ENCODE peak calls at places on chromosomes 5 and 9, in nine cellular contexts. M is mammary epithelial cell, W is tibial artery, Z is epithelial cell of esophagus, U is HCT116, V is OCI-LY7, P is WERI-Rb-1, H is mesendoderm, Y is A549. J is an unnamed sample.

GRCh38 chr9:73056245-73056644 is 95.4 kb upstream of the ANXA1 start:
- DNase-seq in H (no peak), Y (no peak), V (no peak), P (no peak), M (no peak), U (no peak), W (no peak), Z (no peak), J (no peak)

GRCh38 chr9:122197334-122197872 is 31.4 kb downstream of the LHX6 start:
- DNase-seq in U (no peak), Z (no peak), V (no peak), P (no peak), M (no peak), W (no peak), Y (no peak), H (no peak), J (no peak)

GRCh38 chr5:80372780-80373179 is 35.1 kb upstream of the ZFYVE16 start:
- DNase-seq in V (no peak), Y (no peak), H (no peak), U (no peak), M (no peak), W (no peak), P (no peak), Z (no peak), J (no peak)

GRCh38 chr5:177005619-177006264 is 837 bp downstream of the UIMC1 start:
- DNase-seq in V (peak; percentile 84), Z (peak; percentile 66), U (peak; percentile 32), W (peak; percentile 57), Y (peak; percentile 71), H (peak; percentile 79), P (peak; percentile 51), M (peak; percentile 66), J (no peak)

GRCh38 chr5:96776606-96777005 is 31.1 kb downstream of the ERAP1 start:
- DNase-seq in M (no peak), W (no peak), V (no peak), P (no peak), H (no peak), Y (no peak), Z (no peak), U (no peak), J (no peak)

GRCh38 chr9:111621895-111622480 is 9.1 kb upstream of the DNAJC25 start:
- DNase-seq in P (peak; percentile 45), Z (peak; percentile 66), H (no peak), U (peak; percentile 39), M (peak; percentile 14), W (no peak), Y (peak; percentile 61), V (peak; percentile 33), J (no peak)

GRCh38 chr9:117266855-117267497 is 147.9 kb downstream of the ASTN2 start:
- DNase-seq in V (no peak), M (no peak), P (no peak), W (no peak), U (no peak), H (no peak), Z (no peak), Y (no peak), J (no peak)

GRCh38 chr5:55483903-55484302 is 50.9 kb downstream of the PLPP1 start:
- DNase-seq in Y (no peak), M (no peak), H (peak; percentile 41), P (no peak), W (no peak), U (no peak), Z (no peak), V (no peak), J (no peak)

GRCh38 chr5:10607666-10608442 is 44.0 kb downstream of the ANKRD33B start:
- DNase-seq in Z (no peak), M (no peak), Y (peak; percentile 63), V (peak; percentile 77), P (peak; percentile 82), W (peak; percentile 85), U (no peak), H (peak; percentile 61), J (no peak)

GRCh38 chr5:115979628-115980041 is 17.4 kb downstream of the LVRN start:
- DNase-seq in Z (no peak), W (no peak), M (no peak), U (no peak), P (no peak), H (no peak), Y (no peak), V (no peak), J (no peak)

GRCh38 chr5:80346055-80346454 is 26.3 kb downstream of the SPZ1 start:
- DNase-seq in V (peak; percentile 52), Y (peak; percentile 46), Z (peak; percentile 58), H (peak; percentile 72), W (no peak), U (peak; percentile 48), P (peak; percentile 59), M (peak; percentile 23), J (peak; percentile 11)

GRCh38 chr5:78530342-78531096 is 118.1 kb downstream of the LHFPL2 start:
- DNase-seq in W (no peak), Y (peak; percentile 75), V (no peak), H (no peak), P (no peak), M (peak; percentile 96), Z (peak; percentile 92), U (no peak), J (no peak)

GRCh38 chr5:169803077-169803981 is 166.3 kb downstream of the DOCK2 start:
- DNase-seq in V (no peak), M (no peak), W (no peak), P (no peak), H (peak; percentile 88), Z (peak; percentile 81), U (no peak), Y (peak; percentile 55), J (no peak)

GRCh38 chr9:34575775-34576592 is 13.5 kb downstream of the CNTFR start:
- DNase-seq in W (no peak), V (no peak), Z (no peak), U (no peak), P (no peak), M (no peak), Y (no peak), H (no peak), J (no peak)
- H3K4me3 ChIP-seq in W (no peak overlapping the region), V (no peak overlapping the region), Z (no peak overlapping the region), U (no peak overlapping the region), P (no peak overlapping the region), M (no peak overlapping the region), Y (no peak overlapping the region), H (no peak overlapping the region), J (no peak overlapping the region)

DNA sequence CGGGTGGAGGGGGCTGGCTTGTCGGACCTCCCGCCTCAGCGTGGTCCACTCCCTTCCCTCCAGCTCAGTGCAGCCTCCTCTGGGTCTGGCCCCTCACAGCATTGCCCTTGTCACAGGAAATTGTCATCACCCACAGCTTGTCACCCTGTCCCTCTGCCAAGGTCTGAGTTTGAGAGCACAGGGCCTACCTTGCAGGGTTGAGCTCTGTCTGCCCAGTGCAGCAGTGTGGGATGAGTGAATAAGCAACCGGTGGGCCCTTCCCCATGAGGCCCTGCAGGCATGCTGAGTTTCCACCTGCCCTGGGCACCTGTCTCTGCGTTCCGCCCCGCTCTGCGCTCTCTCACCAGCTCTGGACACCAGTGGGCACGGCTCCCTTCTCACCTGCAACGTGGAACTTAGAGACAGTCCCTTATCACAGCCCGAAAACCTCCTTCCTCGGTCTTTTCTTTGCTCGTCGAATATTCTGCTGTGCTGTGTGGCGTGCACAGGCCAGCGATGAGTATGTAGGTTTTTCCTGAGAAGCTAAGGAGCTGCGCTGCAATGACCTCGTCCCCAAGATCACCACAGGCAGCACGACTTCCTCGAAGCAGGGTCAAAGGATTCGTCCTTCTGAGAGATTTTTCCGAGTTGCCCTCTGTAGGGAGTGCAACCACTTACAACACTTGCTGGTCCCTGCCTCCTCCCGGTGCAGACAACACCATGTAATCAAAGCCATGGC is 26.9 kb upstream of the NOTCH1 start:
- DNase-seq in Z (no peak), W (no peak), U (no peak), Y (no peak), V (no peak), H (peak; percentile 78), M (no peak), P (no peak), J (no peak)
- H3K4me3 ChIP-seq in Z (no peak overlapping the region), W (no peak overlapping the region), U (no peak overlapping the region), Y (no peak overlapping the region), V (no peak overlapping the region), H (no peak overlapping the region), M (no peak overlapping the region), P (no peak overlapping the region), J (no peak overlapping the region)

GRCh38 chr5:130985776-130986175 is 179.3 kb downstream of the HINT1 start:
- DNase-seq in H (no peak), V (no peak), M (no peak), P (no peak), Y (no peak), U (no peak), Z (no peak), W (no peak), J (no peak)

GRCh38 chr5:130975847-130976246 is 189.2 kb downstream of the HINT1 start:
- DNase-seq in V (no peak), H (no peak), W (no peak), Z (peak; percentile 75), M (peak; percentile 80), U (no peak), Y (no peak), P (no peak), J (no peak)

GRCh38 chr5:130976491-130976890 is 188.6 kb downstream of the HINT1 start:
- DNase-seq in U (no peak), P (no peak), V (no peak), Y (no peak), M (no peak), W (no peak), H (no peak), Z (no peak), J (no peak)

GRCh38 chr5:130978475-130978874 is 186.6 kb downstream of the HINT1 start:
- DNase-seq in V (no peak), U (no peak), Z (peak; percentile 61), W (no peak), P (no peak), H (no peak), M (peak; percentile 59), Y (no peak), J (no peak)

DNA sequence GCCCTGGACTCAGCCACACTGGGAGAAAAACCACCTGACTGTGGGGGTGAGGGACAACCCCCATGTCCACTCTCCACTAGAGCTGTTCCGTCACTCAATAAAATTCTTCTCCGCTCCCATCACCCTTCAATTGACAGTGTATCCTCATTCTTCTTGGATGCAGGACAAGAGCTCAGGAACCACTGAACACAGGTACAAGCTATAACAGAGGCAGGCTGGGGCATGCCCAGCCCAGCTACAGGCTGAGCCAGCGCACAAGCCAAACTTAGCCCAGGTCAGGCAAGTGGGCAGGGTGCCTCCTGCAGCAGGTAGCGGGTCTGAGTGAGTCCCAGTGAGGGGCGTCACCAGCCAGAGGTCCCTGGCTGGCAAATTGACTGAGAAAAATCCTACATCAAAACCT is 183.4 kb downstream of the HINT1 start:
- DNase-seq in Z (peak; percentile 37), P (no peak), W (no peak), Y (no peak), V (no peak), H (no peak), U (no peak), M (peak; percentile 55), J (no peak)
- H3K4me3 ChIP-seq in Z (no peak overlapping the region), P (no peak overlapping the region), W (no peak overlapping the region), Y (no peak overlapping the region), V (no peak overlapping the region), H (no peak overlapping the region), U (no peak overlapping the region), M (no peak overlapping the region), J (no peak overlapping the region)

DNA sequence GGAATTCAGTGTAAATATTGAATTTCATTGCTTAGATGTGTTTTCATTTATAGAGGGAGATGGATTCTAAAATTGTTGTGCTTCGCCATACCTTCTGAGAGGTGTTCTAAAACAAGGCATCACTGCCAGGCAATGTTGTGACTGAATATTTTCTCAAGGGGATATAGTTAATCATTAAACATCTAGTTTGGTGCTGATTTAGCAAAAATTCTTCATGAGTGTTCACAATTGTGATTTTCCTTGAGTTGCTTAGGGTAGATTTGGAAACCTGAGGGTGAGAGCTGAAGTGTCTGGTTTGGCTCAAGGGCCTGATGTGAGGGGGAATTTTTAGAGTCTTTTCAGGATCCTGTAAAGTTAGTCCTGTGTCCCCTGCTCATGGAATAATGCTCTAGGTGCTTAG is 104.5 kb downstream of the MAT2B start:
- DNase-seq in V (no peak), M (no peak), W (no peak), P (no peak), U (no peak), Y (no peak), H (no peak), Z (no peak), J (no peak)
- H3K4me3 ChIP-seq in V (no peak overlapping the region), M (no peak overlapping the region), W (no peak overlapping the region), P (no peak overlapping the region), U (no peak overlapping the region), Y (no peak overlapping the region), H (no peak overlapping the region), Z (no peak overlapping the region), J (no peak overlapping the region)

J was measured in iPS DF 6.9.